ENCODE peak calls at places on chromosomes 13 and 19, in nine cellular contexts. Y, J, D, F, G, Q, I, O and M are unnamed samples.

GRCh38 chr13:41848435-41849255 is 112.3 kb downstream of the VWA8 start:
- DNase-seq in Y (no peak), J (no peak), D (no peak), F (no peak), G (no peak), Q (peak; percentile 59), I (no peak), O (no peak), M (no peak)

GRCh38 chr19:41811036-41811435 is 14.6 kb downstream of the CEACAM3 start:
- DNase-seq in Y (no peak), J (peak; percentile 46), D (no peak), F (no peak), G (no peak), Q (no peak), I (no peak), O (no peak), M (no peak)

GRCh38 chr13:98509271-98510155 is 67.4 kb downstream of the STK24 start:
- DNase-seq in Y (no peak), J (peak; percentile 44), D (peak; percentile 87), F (peak; percentile 64), G (peak; percentile 33), Q (peak; percentile 96), I (peak; percentile 78), O (no peak), M (peak; percentile 72)

GRCh38 chr13:105048685-105049084 is 1486.8 kb downstream of the EFNB2 start:
- DNase-seq in Y (no peak), J (no peak), D (no peak), F (no peak), G (no peak), Q (no peak), I (no peak), O (no peak), M (peak; percentile 35)

GRCh38 chr19:27774827-27775226 is 1438.1 kb downstream of the UQCRFS1 start:
- DNase-seq in Y (peak; percentile 36), J (no peak), D (no peak), F (no peak), G (no peak), Q (peak; percentile 18), I (no peak), O (no peak), M (no peak)

GRCh38 chr13:98780972-98781869 is 28.7 kb upstream of the SLC15A1 start:
- DNase-seq in Y (no peak), J (no peak), D (no peak), F (no peak), G (no peak), Q (peak; percentile 44), I (no peak), O (no peak), M (no peak)

GRCh38 chr13:40458283-40459031 is 208.0 kb downstream of the FOXO1 start:
- DNase-seq in Y (no peak), J (no peak), D (no peak), F (no peak), G (no peak), Q (no peak), I (no peak), O (no peak), M (no peak)

GRCh38 chr13:44350775-44351504 is 22.7 kb upstream of the SERP2 start:
- DNase-seq in Y (no peak), J (no peak), D (no peak), F (no peak), G (no peak), Q (no peak), I (no peak), O (no peak), M (no peak)

GRCh38 chr13:48431987-48432615 is 19.2 kb upstream of the LPAR6 start:
- DNase-seq in Y (no peak), J (no peak), D (peak; percentile 27), F (no peak), G (no peak), Q (peak; percentile 45), I (peak; percentile 39), O (no peak), M (no peak)

GRCh38 chr19:1360818-1361461 is 22.8 kb upstream of the NDUFS7 start:
- DNase-seq in Y (no peak), J (peak; percentile 62), D (peak; percentile 60), F (peak; percentile 74), G (no peak), Q (peak; percentile 90), I (peak; percentile 77), O (peak; percentile 76), M (no peak)

GRCh38 chr13:112776971-112777370 is 87.1 kb downstream of the ATP11A start:
- DNase-seq in Y (peak; percentile 19), J (no peak), D (no peak), F (no peak), G (no peak), Q (no peak), I (no peak), O (no peak), M (no peak)

GRCh38 chr13:112775791-112776279 is 86.0 kb downstream of the ATP11A start:
- DNase-seq in Y (peak; percentile 36), J (no peak), D (no peak), F (no peak), G (no peak), Q (no peak), I (no peak), O (no peak), M (no peak)

GRCh38 chr13:112776354-112776753 is 86.5 kb downstream of the ATP11A start:
- DNase-seq in Y (no peak), J (no peak), D (no peak), F (no peak), G (no peak), Q (no peak), I (no peak), O (no peak), M (no peak)

GRCh38 chr13:112779856-112780604 is 90.2 kb downstream of the ATP11A start:
- DNase-seq in Y (no peak), J (no peak), D (no peak), F (no peak), G (no peak), Q (no peak), I (no peak), O (no peak), M (no peak)

DNA sequence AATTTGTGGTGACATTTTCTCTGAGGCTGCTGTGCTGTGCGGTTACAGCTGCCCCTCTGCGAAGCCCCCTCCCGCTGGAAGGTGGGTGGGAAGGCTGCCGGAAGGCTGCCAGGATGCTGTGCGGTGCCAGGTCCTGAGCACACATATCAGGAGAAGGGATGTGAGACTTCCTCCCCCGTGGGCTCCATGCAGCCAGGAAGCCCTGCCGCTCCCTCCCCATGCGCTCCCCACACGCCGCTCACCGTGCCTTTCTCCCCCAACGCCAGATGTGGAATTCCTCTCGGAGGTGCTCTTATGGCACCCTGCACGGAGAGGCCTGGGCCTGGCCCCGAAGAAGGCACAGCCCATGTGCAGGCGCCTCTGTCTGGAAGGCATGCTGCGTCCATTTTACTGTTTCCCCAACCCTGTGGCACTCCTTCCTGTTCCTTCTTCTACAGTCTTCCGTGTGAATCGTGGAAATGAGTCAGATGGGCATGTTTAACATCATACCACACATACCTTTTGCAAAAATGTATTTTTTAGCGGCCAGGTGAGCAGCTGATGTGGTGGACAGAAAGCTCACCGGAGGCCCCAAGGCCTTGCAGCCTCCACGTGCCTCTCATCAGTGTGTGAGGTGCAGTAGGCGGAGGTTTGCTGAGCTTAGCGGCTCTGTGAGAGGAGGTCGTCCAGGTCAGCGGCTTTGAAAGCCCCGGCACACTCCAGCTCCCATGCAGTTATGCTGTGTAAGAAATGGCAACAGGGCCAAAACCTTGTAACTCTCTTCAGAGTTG is 88.0 kb downstream of the ATP11A start:
- DNase-seq in Y (no peak), J (no peak), D (no peak), F (no peak), G (no peak), Q (no peak), I (no peak), O (no peak), M (no peak)
- TF ChIP-seq CTCF in Y (no peak), J (no peak), D (no peak), F (no peak), G (no peak), Q (no peak), I (no peak), O (no peak), M (no peak)

GRCh38 chr19:8525401-8525684 is 11.4 kb upstream of the ZNF414 start:
- DNase-seq in Y (no peak), J (no peak), D (no peak), F (no peak), G (no peak), Q (no peak), I (no peak), O (no peak), M (no peak)
- TF ChIP-seq CTCF in Y (peak; percentile 75), J (peak; percentile 18), D (no peak), F (no peak), G (peak; percentile 12), Q (peak; percentile 11), I (peak; percentile 39), O (peak; percentile 12), M (no peak)

DNA sequence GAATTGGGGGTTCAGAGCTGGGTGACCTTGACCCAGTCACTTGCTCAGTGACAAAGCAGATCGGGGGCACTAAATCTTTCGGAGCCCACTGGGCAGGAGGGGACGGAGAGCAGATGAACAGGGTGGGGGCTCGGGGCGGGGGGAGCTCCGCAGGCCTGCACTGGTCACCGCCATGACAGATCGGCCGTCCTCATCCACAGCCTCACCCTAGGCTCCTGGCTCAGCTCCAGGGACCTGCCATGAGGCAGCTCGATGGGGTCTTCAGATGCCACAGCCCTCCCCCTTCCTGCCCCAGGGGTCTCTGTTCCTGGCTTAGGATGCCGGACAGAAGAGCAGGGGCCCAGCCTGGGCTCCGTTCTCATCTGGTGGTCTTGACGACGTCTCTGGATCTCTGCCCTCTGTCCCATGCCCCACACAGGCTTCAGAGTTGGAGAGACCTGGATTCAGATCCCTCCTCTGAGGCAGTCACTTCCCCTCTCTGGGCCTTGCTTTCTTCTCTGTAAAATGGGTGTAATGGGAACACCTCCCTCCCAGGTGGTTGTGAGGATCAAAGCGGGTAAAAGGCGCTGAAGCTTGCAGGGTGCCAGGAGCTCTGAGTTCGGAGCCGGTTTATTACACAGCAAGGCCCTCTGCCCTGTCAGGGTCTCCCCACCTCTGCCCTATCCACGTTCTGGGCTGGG is 3.0 kb downstream of the KDM4B start:
- DNase-seq in Y (no peak), J (no peak), D (no peak), F (no peak), G (no peak), Q (no peak), I (no peak), O (no peak), M (no peak)
- TF ChIP-seq CTCF in Y (no peak), J (no peak), D (no peak), F (no peak), G (no peak), Q (no peak), I (no peak), O (no peak), M (no peak)

DNA sequence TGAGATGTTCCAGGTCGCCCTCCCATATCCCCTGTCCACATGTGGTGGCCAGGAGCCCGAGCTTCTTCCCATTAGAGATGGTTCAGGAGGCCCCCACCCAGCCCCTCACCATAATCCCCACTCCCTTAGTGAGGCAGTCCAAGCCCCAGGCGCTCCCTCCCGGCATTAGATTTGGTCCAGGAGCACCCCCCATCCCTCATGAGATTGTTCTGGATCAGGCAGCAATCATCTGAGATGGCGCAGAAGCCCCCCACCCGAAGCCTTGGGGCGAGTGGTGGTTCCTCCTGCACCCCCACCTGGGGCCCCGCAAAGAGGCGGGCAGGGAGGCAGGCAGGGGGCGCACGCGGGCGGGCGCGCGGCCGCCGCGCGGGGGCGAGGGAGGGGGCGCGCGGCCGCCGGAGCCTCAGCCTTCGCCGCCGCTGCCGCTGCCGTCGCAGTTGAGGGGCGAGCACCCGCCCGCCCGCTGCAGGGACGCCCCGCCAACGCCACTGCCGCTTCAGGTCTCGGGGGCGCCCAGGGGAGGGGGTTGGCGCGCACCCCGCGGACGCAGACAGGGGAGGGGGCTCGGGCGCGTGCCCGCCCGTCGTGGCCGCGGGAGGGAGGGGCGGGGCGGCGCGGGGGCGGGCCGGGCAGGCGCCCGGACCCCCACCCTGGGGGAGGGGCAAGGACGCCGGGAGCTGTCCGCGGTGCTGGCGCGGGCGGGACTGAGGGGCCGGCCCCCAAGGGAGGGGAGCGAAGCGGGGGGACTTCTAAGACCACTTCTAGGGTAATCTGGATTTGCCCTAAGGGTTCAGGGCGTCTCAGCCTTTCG is 46.4 kb upstream of the SHKBP1 start:
- DNase-seq in Y (peak; percentile 63), J (no peak), D (no peak), F (no peak), G (no peak), Q (no peak), I (no peak), O (no peak), M (no peak)
- TF ChIP-seq CTCF in Y (peak; percentile 48), J (peak; percentile 32), D (no peak), F (no peak), G (peak; percentile 29), Q (no peak), I (peak; percentile 34), O (peak; percentile 11), M (peak; percentile 11)